ENCODE peak calls at places on chromosomes 5 and 9, in ten cellular contexts. S is endothelial cell, O is neural crest cell, X is heart right ventricle, V is adrenal gland, A is AG04450, E is neural progenitor cell, L is astrocyte of the spinal cord, K is fibroblast of mammary gland, I is A549. T is an unnamed sample.

GRCh38 chr5:135887881-135888614 is 7.6 kb downstream of the IL9 start:
- DNase-seq in X (no peak), V (no peak), E (peak), O (no peak), K (peak), A (no peak), I (peak), L (peak), S (peak), T (no peak)

GRCh38 chr5:57267796-57268195 is 93.9 kb downstream of the GPBP1 start:
- DNase-seq in E (no peak), V (no peak), K (peak), I (no peak), X (no peak), O (no peak), L (no peak), S (no peak), A (no peak), T (no peak)

GRCh38 chr5:95822408-95823240 is at the start of gene GLRX:
- DNase-seq in E (peak), V (peak), O (peak), A (peak), L (peak), K (peak), X (peak), I (peak), S (peak), T (no peak)

GRCh38 chr5:169295241-169295747 is 5.6 kb downstream of the SLIT3 start:
- DNase-seq in E (no peak), L (no peak), K (no peak), S (no peak), O (no peak), I (no peak), X (no peak), A (no peak), V (no peak), T (no peak)

GRCh38 chr5:59769041-59769360 is 124.5 kb downstream of the PDE4D start:
- DNase-seq in V (no peak), L (no peak), O (no peak), I (no peak), A (no peak), K (peak), E (no peak), X (no peak), S (no peak), T (no peak)

GRCh38 chr9:114505187-114506081 is at the start of gene WHRN:
- DNase-seq in I (peak), S (peak), A (peak), X (peak), L (peak), O (peak), E (peak), K (peak), V (peak), T (peak)

GRCh38 chr9:89519393-89519805 is 21.5 kb upstream of the SEMA4D start:
- DNase-seq in E (no peak), O (no peak), L (peak), X (no peak), A (no peak), S (no peak), V (peak), I (peak), K (peak), T (no peak)

GRCh38 chr9:20043035-20043434 is 254.2 kb upstream of the SLC24A2 start:
- DNase-seq in A (no peak), O (no peak), V (no peak), K (no peak), I (no peak), E (no peak), X (no peak), S (no peak), L (no peak), T (no peak)

GRCh38 chr9:109468927-109469326 is 29.2 kb downstream of the PTPN3 start:
- DNase-seq in K (no peak), E (no peak), A (no peak), S (no peak), V (no peak), I (no peak), X (no peak), O (no peak), L (no peak), T (no peak)

GRCh38 chr5:111776903-111777302 is 19.9 kb upstream of the NREP start:
- DNase-seq in A (no peak), E (no peak), X (no peak), S (no peak), L (no peak), O (no peak), V (no peak), I (no peak), K (no peak), T (no peak)

GRCh38 chr5:73822989-73823339 is 197.0 kb downstream of the ARHGEF28 start:
- DNase-seq in V (no peak), I (peak), S (no peak), A (no peak), L (peak), X (no peak), O (no peak), E (no peak), K (no peak), T (no peak)

GRCh38 chr5:149724130-149724850 is 5.8 kb upstream of the PPARGC1B start:
- DNase-seq in O (no peak), L (no peak), S (no peak), E (no peak), K (no peak), A (no peak), V (no peak), I (no peak), X (no peak), T (no peak)

GRCh38 chr5:150131461-150131860 is 24.2 kb downstream of the PDGFRB start:
- DNase-seq in S (no peak), X (no peak), A (no peak), O (no peak), K (no peak), E (no peak), V (no peak), L (no peak), I (no peak), T (no peak)

GRCh38 chr9:100575765-100576368 is 2.0 kb upstream of the CAVIN4 start:
- DNase-seq in X (no peak), E (no peak), O (no peak), L (peak), I (no peak), K (peak), S (no peak), V (no peak), A (no peak), T (no peak)

GRCh38 chr9:36306481-36307306 is 48.4 kb upstream of the GNE start:
- DNase-seq in O (no peak), L (peak), S (no peak), V (no peak), A (no peak), K (no peak), X (no peak), I (peak), E (no peak), T (no peak)

GRCh38 chr9:115548826-115549225 is 430.9 kb upstream of the TNC start:
- DNase-seq in I (no peak), V (no peak), O (no peak), K (peak), A (no peak), S (no peak), L (peak), X (no peak), E (no peak), T (no peak)

GRCh38 chr9:117662651-117663050 is 41.6 kb upstream of the TLR4 start:
- DNase-seq in E (no peak), L (no peak), S (no peak), K (no peak), A (no peak), O (no peak), I (no peak), X (no peak), V (no peak), T (no peak)

GRCh38 chr9:119955276-119955675 is 586.0 kb upstream of the BRINP1 start:
- DNase-seq in S (no peak), V (no peak), I (no peak), E (no peak), L (no peak), A (no peak), X (no peak), O (no peak), K (no peak), T (no peak)

GRCh38 chr5:21654-22233 is 70.2 kb upstream of the PLEKHG4B start:
- DNase-seq in E (no peak), I (peak), K (peak), V (no peak), L (peak), X (no peak), A (no peak), S (no peak), O (no peak), T (no peak)
- TF ChIP-seq CTCF in E (peak), I (peak), K (peak), V (peak), L (peak), X (peak), A (peak), S (no peak), O (peak), T (no peak)

GRCh38 chr9:75186767-75187380 is 98.6 kb downstream of the OSTF1 start:
- DNase-seq in O (no peak), L (peak), E (no peak), S (no peak), I (peak), X (no peak), K (peak), A (no peak), V (no peak), T (no peak)
- TF ChIP-seq CTCF in O (peak), L (peak), E (peak), S (peak), I (peak), X (peak), K (peak), A (peak), V (peak), T (peak)

GRCh38 chr9:128211551-128212281 is 8.5 kb downstream of the DNM1 start:
- DNase-seq in S (no peak), X (no peak), A (no peak), E (no peak), K (no peak), V (no peak), O (no peak), L (no peak), I (peak), T (no peak)
- TF ChIP-seq CTCF in S (no peak), X (no peak), A (no peak), E (no peak), K (no peak), V (no peak), O (no peak), L (no peak), I (no peak), T (no peak)

DNA sequence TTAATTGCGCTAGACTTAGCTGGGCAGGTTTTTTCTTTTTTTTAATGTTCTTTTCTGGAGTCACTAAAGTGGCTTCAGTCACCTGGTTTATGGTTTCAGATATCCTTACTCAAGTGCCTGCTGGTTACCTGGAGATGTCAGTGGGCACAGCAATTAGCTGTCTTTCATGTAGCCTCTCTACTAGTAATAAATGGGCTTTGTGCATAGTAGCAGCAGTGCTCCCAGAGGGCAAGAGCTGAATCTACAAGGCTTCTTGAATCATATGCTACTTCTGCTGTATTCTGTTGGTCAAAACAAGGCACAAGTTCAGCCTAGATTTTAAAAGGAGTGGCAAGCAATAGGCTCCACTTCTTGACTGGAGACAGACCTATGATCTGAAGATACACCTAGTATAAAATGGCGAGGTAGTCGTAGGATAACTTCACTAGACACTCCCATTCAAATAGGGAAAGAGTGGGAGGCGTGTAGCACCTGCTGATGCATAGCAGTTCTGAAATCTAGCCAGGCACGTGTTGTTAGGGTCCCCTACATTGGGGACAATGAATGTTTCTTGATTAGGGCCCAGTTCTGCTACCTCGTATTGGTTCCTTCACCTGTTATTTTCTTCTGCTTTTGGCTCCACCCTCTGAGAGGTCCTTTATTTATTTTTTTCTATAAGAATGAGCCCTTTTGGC is 7.0 kb downstream of the SCAMP1 start:
- DNase-seq in L (no peak), A (no peak), X (no peak), E (no peak), K (no peak), O (no peak), I (peak), V (no peak), S (no peak), T (no peak)
- TF ChIP-seq CTCF in L (no peak), A (no peak), X (no peak), E (peak), K (no peak), O (peak), I (no peak), V (no peak), S (no peak), T (no peak)

GRCh38 chr9:136109351-136110081 is 9.2 kb downstream of the TMEM250 start:
- DNase-seq in X (peak), V (peak), E (peak), L (peak), O (peak), I (peak), A (peak), K (peak), S (peak), T (peak)
- TF ChIP-seq CTCF in X (peak), V (no peak), E (no peak), L (no peak), O (no peak), I (peak), A (peak), K (no peak), S (no peak), T (no peak)